ENCODE peak calls at places on chromosomes 3 and 15, in four cellular contexts. K, U, W and B are unnamed samples.

GRCh38 chr15:81398910-81399551 is 25.0 kb upstream of the TMC3 start:
- DNase-seq in K (no peak), U (no peak), W (peak; percentile 47), B (no peak)

GRCh38 chr3:154430014-154430413 is at the start of gene GPR149:
- DNase-seq in K (no peak), U (no peak), W (no peak), B (peak; percentile 37)

GRCh38 chr3:52844290-52844985 is 9.6 kb upstream of the MUSTN1 start:
- DNase-seq in K (no peak), U (no peak), W (no peak), B (no peak)

GRCh38 chr3:132723551-132723950 is 1.3 kb upstream of the NPHP3 start:
- DNase-seq in K (no peak), U (no peak), W (no peak), B (no peak)

GRCh38 chr3:39637807-39638206 is 170.3 kb downstream of the MOBP start:
- DNase-seq in K (peak; percentile 35), U (no peak), W (peak; percentile 31), B (no peak)

GRCh38 chr15:39857132-39857531 is 62.9 kb downstream of the GPR176 start:
- DNase-seq in K (no peak), U (no peak), W (no peak), B (no peak)

GRCh38 chr15:59173194-59173593 is 33.4 kb upstream of the LDHAL6B start:
- DNase-seq in K (no peak), U (no peak), W (no peak), B (no peak)

GRCh38 chr3:14200841-14201240 is 22.2 kb downstream of the LSM3 start:
- DNase-seq in K (no peak), U (no peak), W (no peak), B (no peak)

GRCh38 chr3:123053107-123053506 is 13.7 kb upstream of the PDIA5 start:
- DNase-seq in K (no peak), U (no peak), W (peak; percentile 58), B (no peak)

GRCh38 chr3:186472466-186473008 is 71.6 kb downstream of the CRYGS start:
- DNase-seq in K (no peak), U (no peak), W (no peak), B (no peak)

GRCh38 chr3:70110066-70110465 is 110.5 kb downstream of the SAMMSON start:
- DNase-seq in K (no peak), U (no peak), W (no peak), B (no peak)

GRCh38 chr15:37777006-37777405 is 157.4 kb upstream of the TMCO5A start:
- DNase-seq in K (no peak), U (no peak), W (no peak), B (no peak)

GRCh38 chr3:60190073-60190472 is 1061.2 kb downstream of the FHIT start:
- DNase-seq in K (no peak), U (no peak), W (no peak), B (no peak)

GRCh38 chr3:36876181-36876936 is 68.5 kb downstream of the TRANK1 start:
- DNase-seq in K (peak; percentile 43), U (no peak), W (no peak), B (no peak)

GRCh38 chr3:111613294-111613693 is 18.1 kb upstream of the ZBED2 start:
- DNase-seq in K (no peak), U (no peak), W (no peak), B (no peak)

GRCh38 chr3:186519021-186519658 is 25.0 kb downstream of the CRYGS start:
- DNase-seq in K (no peak), U (no peak), W (no peak), B (no peak)

GRCh38 chr3:63753995-63754394 is 65.1 kb upstream of the C3orf49 start:
- DNase-seq in K (no peak), U (no peak), W (no peak), B (no peak)

GRCh38 chr3:53328750-53329149 is 18.6 kb downstream of the DCP1A start:
- DNase-seq in K (no peak), U (no peak), W (peak; percentile 25), B (no peak)

GRCh38 chr15:71526061-71526460 is 284.3 kb upstream of the NR2E3 start:
- DNase-seq in K (no peak), U (no peak), W (no peak), B (no peak)

GRCh38 chr3:117252208-117252607 is 542.6 kb downstream of the TUSC7 start:
- DNase-seq in K (no peak), U (no peak), W (no peak), B (no peak)

GRCh38 chr3:63912768-63913588 is 795 bp upstream of the SCAANT1 start:
- DNase-seq in K (peak; percentile 66), U (peak; percentile 69), W (peak; percentile 52), B (peak; percentile 39)

GRCh38 chr15:59178151-59178705 is 28.4 kb upstream of the LDHAL6B start:
- DNase-seq in K (no peak), U (no peak), W (no peak), B (no peak)

GRCh38 chr15:89299896-89300295 is 34.7 kb downstream of the POLG start:
- DNase-seq in K (no peak), U (no peak), W (peak; percentile 66), B (no peak)

GRCh38 chr3:4898454-4899313 is 80.6 kb upstream of the BHLHE40 start:
- DNase-seq in K (peak; percentile 57), U (no peak), W (peak; percentile 6), B (no peak)

GRCh38 chr3:49721165-49721860 is 1.8 kb upstream of the AMIGO3 start:
- DNase-seq in K (no peak), U (no peak), W (no peak), B (no peak)

GRCh38 chr3:49717539-49718418 is 1.7 kb downstream of the AMIGO3 start:
- DNase-seq in K (no peak), U (no peak), W (no peak), B (no peak)

GRCh38 chr3:49718419-49719213 is 868 bp downstream of the AMIGO3 start:
- DNase-seq in K (no peak), U (no peak), W (no peak), B (peak; percentile 49)

GRCh38 chr3:49720383-49721164 is 1.1 kb upstream of the AMIGO3 start:
- DNase-seq in K (no peak), U (no peak), W (no peak), B (no peak)

GRCh38 chr3:49719214-49719884 is at the start of gene AMIGO3:
- DNase-seq in K (peak; percentile 61), U (peak; percentile 97), W (peak; percentile 91), B (peak; percentile 97)
- TF ChIP-seq CTCF in K (no peak), U (peak; percentile 40), W (no peak), B (peak; percentile 71)

GRCh38 chr3:107676469-107677309 is 153.9 kb downstream of the BBX start:
- DNase-seq in K (no peak), U (no peak), W (peak; percentile 58), B (no peak)
- TF ChIP-seq CTCF in K (no peak), U (peak; percentile 6), W (peak; percentile 15), B (peak; percentile 77)

GRCh38 chr3:127124135-127124534 is 68.8 kb upstream of the PRR23E start:
- DNase-seq in K (no peak), U (no peak), W (peak; percentile 8), B (no peak)
- TF ChIP-seq CTCF in K (no peak), U (no peak), W (no peak), B (no peak)

GRCh38 chr15:41862515-41863116 is 24.0 kb downstream of the PLA2G4B start:
- DNase-seq in K (no peak), U (peak; percentile 73), W (no peak), B (no peak)

GRCh38 chr15:41861736-41862356 is 23.2 kb downstream of the PLA2G4B start:
- DNase-seq in K (no peak), U (no peak), W (no peak), B (no peak)

GRCh38 chr15:41858756-41859155 is 20.1 kb downstream of the PLA2G4B start:
- DNase-seq in K (no peak), U (no peak), W (no peak), B (no peak)

GRCh38 chr15:41857316-41857715 is 18.7 kb downstream of the PLA2G4B start:
- DNase-seq in K (no peak), U (no peak), W (no peak), B (no peak)

DNA sequence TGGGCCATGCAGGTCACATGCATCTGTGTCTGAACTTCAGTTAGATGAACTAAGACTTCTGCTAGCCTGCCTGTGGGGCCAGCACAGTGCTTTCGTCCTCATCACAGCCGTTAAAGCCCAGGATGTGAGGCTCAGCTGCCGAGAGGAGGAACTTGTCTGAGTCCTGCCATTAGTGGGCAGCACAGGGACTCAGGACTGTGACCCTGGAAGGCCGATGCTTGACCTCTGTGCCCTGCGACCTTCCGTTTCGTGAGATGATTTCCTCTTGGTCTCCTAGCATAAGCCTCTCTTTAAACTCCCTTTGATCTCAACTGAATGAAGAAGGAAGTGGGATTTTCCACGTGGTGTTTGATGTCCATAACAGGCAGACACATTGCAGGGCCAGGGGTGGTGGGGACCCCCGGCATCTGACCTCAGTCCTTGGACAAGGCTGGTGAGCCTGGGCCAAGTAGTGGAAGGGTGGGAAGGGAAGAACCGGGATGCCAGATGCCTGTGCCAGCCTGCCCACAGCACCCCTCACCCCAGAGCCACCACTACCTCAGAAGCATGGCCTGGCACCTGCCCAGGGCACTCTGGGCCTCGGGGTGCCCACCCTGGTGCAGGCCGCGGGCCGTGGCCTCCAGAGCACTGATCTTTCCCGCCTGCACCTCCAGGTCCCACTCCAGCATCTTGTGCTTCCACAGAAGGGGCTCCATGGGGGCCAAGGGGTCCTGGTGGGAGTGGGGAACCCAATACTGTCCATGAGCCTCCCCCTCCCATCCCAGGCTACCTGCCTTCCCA is 21.6 kb downstream of the PLA2G4B start:
- DNase-seq in K (no peak), U (no peak), W (no peak), B (no peak)
- TF ChIP-seq CTCF in K (peak; percentile 54), U (no peak), W (no peak), B (no peak)

GRCh38 chr15:69647160-69647513 is 194.5 kb downstream of the RPLP1 start:
- DNase-seq in K (no peak), U (no peak), W (no peak), B (no peak)

GRCh38 chr15:69648215-69648614 is 195.6 kb downstream of the RPLP1 start:
- DNase-seq in K (no peak), U (no peak), W (no peak), B (peak; percentile 51)

GRCh38 chr15:69652906-69653305 is 200.3 kb downstream of the RPLP1 start:
- DNase-seq in K (no peak), U (no peak), W (no peak), B (no peak)

GRCh38 chr15:69644876-69645275 is 192.3 kb downstream of the RPLP1 start:
- DNase-seq in K (no peak), U (no peak), W (no peak), B (no peak)

DNA sequence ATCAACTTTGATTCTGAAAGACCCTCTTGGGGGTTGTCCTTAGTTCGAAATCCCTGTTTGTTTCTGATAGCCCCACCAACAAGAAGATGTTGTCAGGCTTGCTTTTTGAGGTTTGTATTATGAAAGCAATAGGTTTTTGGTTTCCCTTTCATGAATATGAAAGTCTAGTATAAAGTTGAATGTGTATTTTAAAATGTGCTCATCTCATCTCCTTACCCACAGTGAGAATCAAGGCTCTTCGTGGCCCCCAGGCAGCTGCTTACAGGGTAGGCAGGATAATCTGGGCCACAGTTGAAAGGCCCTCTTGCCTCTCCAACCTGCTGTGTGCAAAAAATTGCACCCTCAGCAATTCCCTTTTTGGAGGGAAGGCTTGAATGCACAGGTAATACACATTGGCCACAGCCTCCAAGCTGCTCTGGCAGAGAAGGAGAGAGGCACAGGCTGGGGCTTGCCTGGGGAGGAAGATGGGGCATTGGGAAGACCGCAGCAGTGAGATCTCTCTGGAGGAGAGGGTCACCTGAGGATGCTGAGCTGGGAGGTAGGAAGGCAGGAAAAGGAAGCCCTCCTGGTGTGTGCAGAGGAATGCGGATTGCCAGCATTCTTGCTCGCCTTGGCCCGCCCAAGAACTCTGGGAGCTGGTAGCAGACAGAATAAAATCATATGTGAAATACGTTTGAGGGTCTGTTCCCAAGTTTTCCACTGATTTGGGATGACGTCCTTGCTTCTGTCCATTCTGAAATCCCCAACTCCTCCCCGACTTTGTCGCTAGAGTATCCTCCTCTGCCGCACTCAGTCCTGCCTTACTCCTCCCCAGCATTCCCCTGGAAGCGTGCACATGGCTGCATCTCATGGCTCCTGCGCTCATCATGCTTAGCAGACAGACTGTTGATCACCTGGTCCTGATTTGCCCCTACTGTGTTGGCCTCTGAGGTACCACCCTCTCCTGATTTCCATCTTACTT is 196.4 kb downstream of the RPLP1 start:
- DNase-seq in K (no peak), U (no peak), W (no peak), B (no peak)
- TF ChIP-seq CTCF in K (no peak), U (no peak), W (no peak), B (no peak)